ENCODE peak calls at places on chromosomes 2 and 18, in four cellular contexts. Q, M, W and L are unnamed samples. For H3K4me1, the result is how much of the 10 kb centered on the place peaks cover.

GRCh38 chr2:26344581-26345283 is 1.2 kb upstream of the SELENOI start:
- DNase-seq in Q (peak), M (peak), W (peak), L (peak)

GRCh38 chr18:49744395-49744987 is 68.8 kb downstream of the ACAA2 start:
- DNase-seq in Q (no peak), M (no peak), W (no peak), L (no peak)

GRCh38 chr2:145985517-145985916 is 1465.6 kb upstream of the ZEB2 start:
- DNase-seq in Q (peak), M (no peak), W (no peak), L (no peak)

GRCh38 chr2:187299122-187299906 is 148.7 kb downstream of the CALCRL start:
- DNase-seq in Q (no peak), M (peak), W (no peak), L (no peak)

GRCh38 chr18:32919799-32920198 is 147.0 kb upstream of the KLHL14 start:
- DNase-seq in Q (no peak), M (no peak), W (peak), L (no peak)

GRCh38 chr2:100948965-100949364 is 53.1 kb upstream of the RPL31 start:
- DNase-seq in Q (no peak), M (no peak), W (no peak), L (no peak)

GRCh38 chr2:207505180-207505579 is 24.6 kb upstream of the CREB1 start:
- DNase-seq in Q (no peak), M (no peak), W (no peak), L (peak)

GRCh38 chr18:32530947-32531651 is 60.4 kb upstream of the GAREM1 start:
- DNase-seq in Q (peak), M (peak), W (no peak), L (no peak)

GRCh38 chr2:21303876-21304275 is 180.1 kb downstream of the TDRD15 start:
- DNase-seq in Q (no peak), M (no peak), W (no peak), L (no peak)

GRCh38 chr2:217671871-217672270 is 330.9 kb downstream of the TNS1 start:
- DNase-seq in Q (no peak), M (no peak), W (no peak), L (no peak)

GRCh38 chr2:13550832-13551231 is 834.1 kb downstream of the TRIB2 start:
- DNase-seq in Q (no peak), M (peak), W (no peak), L (no peak)

GRCh38 chr18:36633961-36634412 is 194.8 kb downstream of the TPGS2 start:
- DNase-seq in Q (no peak), M (no peak), W (no peak), L (peak)
- H3K4me1 ChIP-seq in Q (under half), M (under half), W (under half), L (under half)

GRCh38 chr2:119486886-119487285 is 37.4 kb downstream of the SCTR start:
- DNase-seq in Q (peak), M (no peak), W (no peak), L (no peak)

GRCh38 chr2:119486196-119486827 is 38.0 kb downstream of the SCTR start:
- DNase-seq in Q (no peak), M (no peak), W (no peak), L (no peak)

GRCh38 chr2:119488245-119489182 is 35.8 kb downstream of the SCTR start:
- DNase-seq in Q (no peak), M (no peak), W (no peak), L (no peak)

GRCh38 chr2:119489232-119489952 is 34.9 kb downstream of the SCTR start:
- DNase-seq in Q (no peak), M (no peak), W (no peak), L (no peak)

DNA sequence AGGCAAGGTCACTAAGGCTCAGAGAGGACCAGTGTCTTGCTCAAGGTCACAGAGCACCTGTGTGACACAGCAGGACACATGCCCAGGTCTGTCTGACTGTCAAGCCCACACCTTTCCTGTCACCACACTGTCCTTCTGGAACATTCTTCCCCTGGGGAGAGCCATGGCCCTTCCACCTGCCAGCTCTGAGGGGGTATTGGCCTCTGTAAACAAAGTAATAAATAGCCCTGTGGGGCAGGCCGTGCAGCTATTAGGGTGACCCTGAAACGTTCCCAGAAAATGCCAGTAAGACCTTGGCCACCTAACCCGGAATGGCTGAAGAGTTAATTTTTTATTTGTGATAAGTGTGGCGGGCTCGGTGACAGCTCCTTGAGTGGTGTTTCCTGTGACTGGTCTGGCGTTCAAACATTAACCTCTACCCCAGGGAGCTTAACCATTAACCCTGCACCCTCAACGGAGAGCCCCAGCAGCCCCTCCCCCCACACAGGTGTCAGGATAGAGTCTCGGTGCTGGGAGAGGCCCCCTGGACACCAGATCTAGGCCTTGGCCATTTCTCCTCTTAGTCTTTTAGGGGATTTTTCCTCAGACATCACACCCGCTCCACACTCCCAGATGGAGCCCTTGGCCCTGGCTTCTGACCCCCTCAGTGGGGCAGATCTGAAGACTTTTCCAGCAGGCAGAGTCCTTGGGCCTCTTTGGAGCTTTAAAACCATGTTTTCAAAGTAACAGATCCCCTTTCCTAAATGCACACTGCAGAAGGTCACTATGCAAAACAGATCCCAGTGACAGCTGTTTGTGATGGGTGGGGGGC is 36.6 kb downstream of the SCTR start:
- DNase-seq in Q (no peak), M (no peak), W (no peak), L (no peak)
- H3K4me1 ChIP-seq in Q (under half), M (under half), W (under half), L (under half)

GRCh38 chr18:50745946-50746345 is 73.9 kb downstream of the MRO start:
- DNase-seq in Q (no peak), M (no peak), W (no peak), L (no peak)
- H3K4me1 ChIP-seq in Q (under half), M (under half), W (under half), L (under half)

DNA sequence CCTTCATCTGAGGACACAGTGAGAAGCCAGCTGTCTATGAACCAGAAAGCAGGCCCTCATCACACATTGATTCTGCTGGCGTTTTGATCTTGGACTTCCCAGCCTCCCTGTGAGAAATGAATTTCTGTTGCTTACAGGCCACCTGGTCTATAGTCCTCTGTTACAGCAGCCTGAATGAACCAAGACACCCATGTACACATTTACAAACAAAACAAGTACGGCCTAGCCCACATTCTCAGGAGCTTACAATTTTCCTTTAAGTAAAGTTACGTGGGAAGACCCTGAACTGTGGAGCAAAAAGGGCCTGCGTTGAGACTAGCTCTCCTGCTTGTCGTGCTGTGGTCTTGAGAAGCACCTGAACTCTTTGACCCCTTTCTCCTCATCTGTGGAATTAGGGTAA is 12.0 kb upstream of the SLC20A1 start:
- DNase-seq in Q (no peak), M (no peak), W (no peak), L (no peak)
- H3K4me1 ChIP-seq in Q (under half), M (under half), W (under half), L (under half)

GRCh38 chr2:127673304-127674069 is 1.8 kb downstream of the LIMS2 start:
- DNase-seq in Q (no peak), M (no peak), W (no peak), L (no peak)
- H3K4me1 ChIP-seq in Q (under half), M (under half), W (under half), L (under half)

GRCh38 chr2:28617502-28618184 is 121.8 kb downstream of the PLB1 start:
- DNase-seq in Q (no peak), M (no peak), W (peak), L (no peak)
- H3K4me1 ChIP-seq in Q (under half), M (under half), W (under half), L (under half)